ENCODE peak calls at places on chromosomes 1 and 21, in five cellular contexts. One of them, this sample, is unnamed.

GRCh38 chr21:17612023-17612564 is 607 bp downstream of the BTG3 start:
- DNase-seq in prostate gland: peak
- DNase-seq in psoas muscle: peak
- DNase-seq in mammary epithelial cell: peak
- DNase-seq in astrocyte of the spinal cord: no peak
- DNase-seq in this sample: peak

GRCh38 chr1:230713915-230714764 is at the start of gene AGT:
- DNase-seq in prostate gland: peak
- DNase-seq in psoas muscle: peak
- DNase-seq in mammary epithelial cell: no peak
- DNase-seq in astrocyte of the spinal cord: peak
- DNase-seq in this sample: peak

GRCh38 chr1:39081266-39082139 is 55.4 kb downstream of the NDUFS5 start:
- DNase-seq in prostate gland: no peak
- DNase-seq in psoas muscle: peak
- DNase-seq in mammary epithelial cell: no peak
- DNase-seq in astrocyte of the spinal cord: no peak
- DNase-seq in this sample: no peak

GRCh38 chr1:7476402-7476801 is 294.7 kb upstream of the VAMP3 start:
- DNase-seq in prostate gland: no peak
- DNase-seq in psoas muscle: no peak
- DNase-seq in mammary epithelial cell: no peak
- DNase-seq in astrocyte of the spinal cord: no peak
- DNase-seq in this sample: no peak

GRCh38 chr1:212147581-212148033 is 112.1 kb downstream of the DTL start:
- DNase-seq in prostate gland: peak
- DNase-seq in psoas muscle: no peak
- DNase-seq in mammary epithelial cell: no peak
- DNase-seq in astrocyte of the spinal cord: peak
- DNase-seq in this sample: peak

GRCh38 chr1:150022357-150022756 is 11.8 kb upstream of the OTUD7B start:
- DNase-seq in prostate gland: no peak
- DNase-seq in psoas muscle: no peak
- DNase-seq in mammary epithelial cell: peak
- DNase-seq in astrocyte of the spinal cord: no peak
- DNase-seq in this sample: no peak

GRCh38 chr1:231893400-231894102 is 267.0 kb downstream of the DISC1 start:
- DNase-seq in prostate gland: no peak
- DNase-seq in psoas muscle: no peak
- DNase-seq in mammary epithelial cell: no peak
- DNase-seq in astrocyte of the spinal cord: no peak
- DNase-seq in this sample: no peak

GRCh38 chr1:31939484-31940329 is 1.5 kb upstream of the PTP4A2 start:
- DNase-seq in prostate gland: no peak
- DNase-seq in psoas muscle: peak
- DNase-seq in mammary epithelial cell: peak
- DNase-seq in astrocyte of the spinal cord: peak
- DNase-seq in this sample: peak

GRCh38 chr1:234836045-234836681 is 226.2 kb upstream of the IRF2BP2 start:
- DNase-seq in prostate gland: no peak
- DNase-seq in psoas muscle: no peak
- DNase-seq in mammary epithelial cell: no peak
- DNase-seq in astrocyte of the spinal cord: no peak
- DNase-seq in this sample: no peak

GRCh38 chr1:53716150-53716549 is 22.8 kb downstream of the GLIS1 start:
- DNase-seq in prostate gland: no peak
- DNase-seq in psoas muscle: no peak
- DNase-seq in mammary epithelial cell: no peak
- DNase-seq in astrocyte of the spinal cord: no peak
- DNase-seq in this sample: no peak

GRCh38 chr1:17922833-17923232 is 167.7 kb downstream of the ACTL8 start:
- DNase-seq in prostate gland: no peak
- DNase-seq in psoas muscle: no peak
- DNase-seq in mammary epithelial cell: peak
- DNase-seq in astrocyte of the spinal cord: no peak
- DNase-seq in this sample: peak

GRCh38 chr21:43766734-43767497 is 9.2 kb downstream of the CSTB start:
- DNase-seq in prostate gland: no peak
- DNase-seq in psoas muscle: no peak
- DNase-seq in mammary epithelial cell: no peak
- DNase-seq in astrocyte of the spinal cord: no peak
- DNase-seq in this sample: peak

GRCh38 chr1:79373481-79374132 is 367.1 kb upstream of the ADGRL4 start:
- DNase-seq in prostate gland: no peak
- DNase-seq in psoas muscle: peak
- DNase-seq in mammary epithelial cell: no peak
- DNase-seq in astrocyte of the spinal cord: peak
- DNase-seq in this sample: no peak

GRCh38 chr1:29292344-29292743 is 56.0 kb downstream of the PTPRU start:
- DNase-seq in prostate gland: no peak
- DNase-seq in psoas muscle: no peak
- DNase-seq in mammary epithelial cell: peak
- DNase-seq in astrocyte of the spinal cord: no peak
- DNase-seq in this sample: no peak

GRCh38 chr1:31515936-31516335 is 60.4 kb upstream of the TINAGL1 start:
- DNase-seq in prostate gland: no peak
- DNase-seq in psoas muscle: no peak
- DNase-seq in mammary epithelial cell: no peak
- DNase-seq in astrocyte of the spinal cord: no peak
- DNase-seq in this sample: no peak

GRCh38 chr1:12583484-12583883 is 34.5 kb downstream of the DHRS3 start:
- DNase-seq in prostate gland: no peak
- DNase-seq in psoas muscle: no peak
- DNase-seq in mammary epithelial cell: no peak
- DNase-seq in astrocyte of the spinal cord: no peak
- DNase-seq in this sample: no peak

GRCh38 chr1:169300854-169301253 is 66.7 kb downstream of the NME7 start:
- DNase-seq in prostate gland: no peak
- DNase-seq in psoas muscle: no peak
- DNase-seq in mammary epithelial cell: no peak
- DNase-seq in astrocyte of the spinal cord: no peak
- DNase-seq in this sample: no peak

GRCh38 chr1:90850925-90851710 is 134.0 kb upstream of the BARHL2 start:
- DNase-seq in prostate gland: peak
- DNase-seq in psoas muscle: peak
- DNase-seq in mammary epithelial cell: peak
- DNase-seq in astrocyte of the spinal cord: peak
- DNase-seq in this sample: peak

GRCh38 chr1:47568763-47569162 is 130.9 kb downstream of the FOXD2 start:
- DNase-seq in prostate gland: no peak
- DNase-seq in psoas muscle: no peak
- DNase-seq in mammary epithelial cell: no peak
- DNase-seq in astrocyte of the spinal cord: no peak
- DNase-seq in this sample: no peak

GRCh38 chr1:213986020-213986924 is 1.5 kb upstream of the PROX1 start:
- DNase-seq in prostate gland: no peak
- DNase-seq in psoas muscle: no peak
- DNase-seq in mammary epithelial cell: no peak
- DNase-seq in astrocyte of the spinal cord: no peak
- DNase-seq in this sample: no peak

GRCh38 chr1:18865176-18865575 is 5.7 kb upstream of the TAS1R2 start:
- DNase-seq in prostate gland: no peak
- DNase-seq in psoas muscle: peak
- DNase-seq in mammary epithelial cell: no peak
- DNase-seq in astrocyte of the spinal cord: no peak
- DNase-seq in this sample: no peak

GRCh38 chr1:59401581-59401980 is 104.7 kb downstream of the FGGY start:
- DNase-seq in prostate gland: no peak
- DNase-seq in psoas muscle: no peak
- DNase-seq in mammary epithelial cell: peak
- DNase-seq in astrocyte of the spinal cord: no peak
- DNase-seq in this sample: no peak

GRCh38 chr21:17693801-17694200 is 81.1 kb upstream of the BTG3 start:
- DNase-seq in prostate gland: no peak
- DNase-seq in psoas muscle: no peak
- DNase-seq in mammary epithelial cell: no peak
- DNase-seq in astrocyte of the spinal cord: no peak
- DNase-seq in this sample: no peak

GRCh38 chr1:72567511-72567910 is 285.2 kb upstream of the NEGR1 start:
- DNase-seq in prostate gland: no peak
- DNase-seq in psoas muscle: no peak
- DNase-seq in mammary epithelial cell: no peak
- DNase-seq in astrocyte of the spinal cord: peak
- DNase-seq in this sample: peak

GRCh38 chr1:156508205-156508954 is 7.8 kb upstream of the MEF2D start:
- DNase-seq in prostate gland: no peak
- DNase-seq in psoas muscle: peak
- DNase-seq in mammary epithelial cell: no peak
- DNase-seq in astrocyte of the spinal cord: peak
- DNase-seq in this sample: peak

GRCh38 chr1:65694933-65695332 is 97.8 kb upstream of the PDE4B start:
- DNase-seq in prostate gland: no peak
- DNase-seq in psoas muscle: no peak
- DNase-seq in mammary epithelial cell: no peak
- DNase-seq in astrocyte of the spinal cord: no peak
- DNase-seq in this sample: no peak

GRCh38 chr1:209746469-209747269 is 9.2 kb upstream of the TRAF3IP3 start:
- DNase-seq in prostate gland: no peak
- DNase-seq in psoas muscle: no peak
- DNase-seq in mammary epithelial cell: no peak
- DNase-seq in astrocyte of the spinal cord: no peak
- DNase-seq in this sample: peak

GRCh38 chr21:46210378-46211136 is 18.0 kb downstream of the LSS start:
- DNase-seq in prostate gland: no peak
- DNase-seq in psoas muscle: no peak
- DNase-seq in mammary epithelial cell: no peak
- DNase-seq in astrocyte of the spinal cord: no peak
- DNase-seq in this sample: no peak

GRCh38 chr21:46212721-46213484 is 15.7 kb downstream of the LSS start:
- DNase-seq in prostate gland: no peak
- DNase-seq in psoas muscle: no peak
- DNase-seq in mammary epithelial cell: no peak
- DNase-seq in astrocyte of the spinal cord: no peak
- DNase-seq in this sample: no peak

GRCh38 chr21:46211376-46211775 is 17.2 kb downstream of the LSS start:
- DNase-seq in prostate gland: no peak
- DNase-seq in psoas muscle: no peak
- DNase-seq in mammary epithelial cell: no peak
- DNase-seq in astrocyte of the spinal cord: no peak
- DNase-seq in this sample: no peak

GRCh38 chr21:46213620-46214286 is 14.8 kb downstream of the LSS start:
- DNase-seq in prostate gland: no peak
- DNase-seq in psoas muscle: no peak
- DNase-seq in mammary epithelial cell: no peak
- DNase-seq in astrocyte of the spinal cord: no peak
- DNase-seq in this sample: no peak

GRCh38 chr21:46211786-46212720 is 16.5 kb downstream of the LSS start:
- DNase-seq in prostate gland: no peak
- DNase-seq in psoas muscle: no peak
- DNase-seq in mammary epithelial cell: peak
- DNase-seq in astrocyte of the spinal cord: no peak
- DNase-seq in this sample: no peak
- TF ChIP-seq CTCF in prostate gland: no peak
- TF ChIP-seq CTCF in psoas muscle: no peak
- TF ChIP-seq CTCF in mammary epithelial cell: no peak
- TF ChIP-seq CTCF in astrocyte of the spinal cord: no peak
- TF ChIP-seq CTCF in this sample: no peak

GRCh38 chr21:45455321-45456013 is 50.5 kb downstream of the COL18A1 start:
- DNase-seq in prostate gland: peak
- DNase-seq in psoas muscle: peak
- DNase-seq in mammary epithelial cell: peak
- DNase-seq in astrocyte of the spinal cord: peak
- DNase-seq in this sample: no peak
- H3K4me3 ChIP-seq in prostate gland: peak
- H3K4me3 ChIP-seq in psoas muscle: peak
- H3K4me3 ChIP-seq in mammary epithelial cell: no peak
- H3K4me3 ChIP-seq in astrocyte of the spinal cord: no peak
- H3K4me3 ChIP-seq in this sample: peak

GRCh38 chr1:94917251-94917650 is 9.7 kb downstream of the CNN3 start:
- DNase-seq in prostate gland: no peak
- DNase-seq in psoas muscle: no peak
- DNase-seq in mammary epithelial cell: no peak
- DNase-seq in astrocyte of the spinal cord: no peak
- DNase-seq in this sample: no peak

GRCh38 chr1:94921977-94922376 is 4.9 kb downstream of the CNN3 start:
- DNase-seq in prostate gland: no peak
- DNase-seq in psoas muscle: no peak
- DNase-seq in mammary epithelial cell: no peak
- DNase-seq in astrocyte of the spinal cord: no peak
- DNase-seq in this sample: no peak

GRCh38 chr1:94919241-94920030 is 7.5 kb downstream of the CNN3 start:
- DNase-seq in prostate gland: no peak
- DNase-seq in psoas muscle: no peak
- DNase-seq in mammary epithelial cell: peak
- DNase-seq in astrocyte of the spinal cord: no peak
- DNase-seq in this sample: no peak

GRCh38 chr1:94922756-94923465 is 4.0 kb downstream of the CNN3 start:
- DNase-seq in prostate gland: no peak
- DNase-seq in psoas muscle: no peak
- DNase-seq in mammary epithelial cell: no peak
- DNase-seq in astrocyte of the spinal cord: no peak
- DNase-seq in this sample: peak

DNA sequence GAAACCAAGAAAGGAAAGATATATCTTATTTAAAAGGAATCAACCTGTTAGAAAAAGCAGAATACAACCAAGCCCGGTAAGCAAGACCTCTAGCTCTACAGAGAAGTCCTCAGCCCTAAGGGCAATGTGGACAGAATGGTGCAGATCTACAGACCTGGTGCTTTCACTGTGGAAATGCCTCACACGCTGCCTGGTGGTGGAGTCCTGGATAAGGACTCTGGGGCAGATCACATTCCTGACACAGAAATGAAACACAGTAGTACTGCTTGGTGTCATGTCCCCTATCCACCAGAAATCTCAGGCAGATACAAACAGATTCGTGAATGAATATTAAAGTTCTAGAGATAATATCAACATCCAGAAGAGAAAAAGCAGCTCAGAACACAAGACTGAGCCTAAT is 6.8 kb downstream of the CNN3 start:
- DNase-seq in prostate gland: no peak
- DNase-seq in psoas muscle: no peak
- DNase-seq in mammary epithelial cell: no peak
- DNase-seq in astrocyte of the spinal cord: no peak
- DNase-seq in this sample: no peak
- TF ChIP-seq CTCF in prostate gland: no peak
- TF ChIP-seq CTCF in psoas muscle: no peak
- TF ChIP-seq CTCF in mammary epithelial cell: no peak
- TF ChIP-seq CTCF in astrocyte of the spinal cord: no peak
- TF ChIP-seq CTCF in this sample: peak

DNA sequence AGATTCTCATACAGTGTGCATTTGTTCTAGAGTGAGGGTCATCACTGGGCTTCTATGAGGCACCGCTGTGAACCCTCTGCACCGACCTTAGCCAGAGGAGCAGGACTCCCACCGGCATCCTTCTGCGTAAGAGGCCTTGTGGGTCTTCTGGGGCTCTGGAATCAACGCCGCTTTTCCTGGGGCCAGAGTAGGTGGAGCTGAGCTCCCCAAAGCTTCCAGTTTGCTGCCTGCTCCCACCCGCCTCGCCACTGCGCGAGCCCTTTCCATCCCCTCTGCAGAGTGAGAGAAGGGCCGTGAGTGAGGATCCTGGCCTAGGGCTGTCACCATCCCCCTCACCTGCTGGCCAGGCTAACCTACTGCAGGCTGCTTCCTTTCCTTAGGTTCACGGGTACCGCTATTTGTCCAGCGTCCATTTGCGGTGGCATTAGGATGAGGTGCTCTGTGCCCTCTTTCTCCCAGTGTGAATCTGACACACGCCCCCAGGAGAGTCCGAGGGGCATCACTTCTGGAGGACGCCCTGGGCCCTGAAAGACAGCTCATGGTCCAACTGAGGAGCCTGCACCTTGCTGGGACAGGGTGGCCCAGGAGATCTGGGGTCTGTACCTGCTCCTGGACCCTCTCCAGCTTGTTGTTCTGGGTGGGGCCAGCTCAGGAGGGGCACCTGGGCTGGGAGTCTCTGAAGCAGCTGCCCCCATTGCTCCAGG is 36.2 kb downstream of the UMODL1 start:
- DNase-seq in prostate gland: no peak
- DNase-seq in psoas muscle: no peak
- DNase-seq in mammary epithelial cell: no peak
- DNase-seq in astrocyte of the spinal cord: no peak
- DNase-seq in this sample: no peak
- H3K4me3 ChIP-seq in prostate gland: no peak
- H3K4me3 ChIP-seq in psoas muscle: no peak
- H3K4me3 ChIP-seq in mammary epithelial cell: no peak
- H3K4me3 ChIP-seq in astrocyte of the spinal cord: no peak
- H3K4me3 ChIP-seq in this sample: no peak